ENCODE peak calls at places on chromosomes 3 and 15, in four cellular contexts. One of them, this sample, is unnamed.

GRCh38 chr3:184227481-184227935 is 1.9 kb upstream of the VWA5B2 start:
- DNase-seq in WTC11: peak; percentile 72
- DNase-seq in GM12878: no peak
- DNase-seq in K562: peak; percentile 79
- DNase-seq in this sample: peak; percentile 44

GRCh38 chr15:85114886-85115285 is 133.2 kb downstream of the PDE8A start:
- DNase-seq in WTC11: no peak
- DNase-seq in K562: no peak
- DNase-seq in GM12878: no peak
- DNase-seq in this sample: no peak

GRCh38 chr3:186839874-186840641 is 2.5 kb upstream of the ADIPOQ start:
- DNase-seq in WTC11: no peak
- DNase-seq in K562: no peak
- DNase-seq in GM12878: no peak
- DNase-seq in this sample: no peak

GRCh38 chr3:152193673-152194267 is 75.0 kb upstream of the MBNL1 start:
- DNase-seq in WTC11: no peak
- DNase-seq in K562: no peak
- DNase-seq in GM12878: no peak
- DNase-seq in this sample: no peak

GRCh38 chr3:186209810-186210752 is 101.2 kb upstream of the ETV5 start:
- DNase-seq in GM12878: no peak
- DNase-seq in WTC11: peak; percentile 26
- DNase-seq in K562: peak; percentile 66
- DNase-seq in this sample: peak; percentile 84

GRCh38 chr15:26967719-26968269 is 3.2 kb upstream of the GABRG3 start:
- DNase-seq in K562: no peak
- DNase-seq in WTC11: peak; percentile 75
- DNase-seq in GM12878: no peak
- DNase-seq in this sample: no peak

GRCh38 chr3:48077835-48078234 is 61.6 kb upstream of the MAP4 start:
- DNase-seq in WTC11: no peak
- DNase-seq in GM12878: no peak
- DNase-seq in K562: no peak
- DNase-seq in this sample: no peak

GRCh38 chr15:92618121-92618520 is 37.5 kb downstream of the FAM174B start:
- DNase-seq in GM12878: no peak
- DNase-seq in K562: peak; percentile 26
- DNase-seq in WTC11: no peak
- DNase-seq in this sample: no peak

GRCh38 chr3:86951343-86951742 is 39.6 kb downstream of the VGLL3 start:
- DNase-seq in GM12878: no peak
- DNase-seq in K562: no peak
- DNase-seq in WTC11: no peak
- DNase-seq in this sample: no peak

GRCh38 chr15:40731034-40731433 is 24.0 kb downstream of the RMDN3 start:
- DNase-seq in WTC11: no peak
- DNase-seq in GM12878: no peak
- DNase-seq in K562: no peak
- DNase-seq in this sample: no peak

GRCh38 chr3:104908761-104909160 is 457.9 kb upstream of the ALCAM start:
- DNase-seq in WTC11: no peak
- DNase-seq in K562: no peak
- DNase-seq in GM12878: no peak
- DNase-seq in this sample: no peak

GRCh38 chr15:20280933-20281463 is 260.6 kb downstream of the GOLGA6L6 start:
- DNase-seq in GM12878: no peak
- DNase-seq in WTC11: no peak
- DNase-seq in K562: no peak
- DNase-seq in this sample: no peak

GRCh38 chr3:71127463-71128243 is 455.9 kb downstream of the FOXP1 start:
- DNase-seq in WTC11: no peak
- DNase-seq in K562: peak; percentile 13
- DNase-seq in GM12878: no peak
- DNase-seq in this sample: no peak
- TF ChIP-seq CBFB in WTC11: no peak
- TF ChIP-seq CBFB in K562: no peak
- TF ChIP-seq CBFB in GM12878: no peak
- TF ChIP-seq CBFB in this sample: no peak

GRCh38 chr3:16203671-16204629 is 29.5 kb downstream of the GALNT15 start:
- DNase-seq in K562: no peak
- DNase-seq in GM12878: no peak
- DNase-seq in WTC11: no peak
- DNase-seq in this sample: no peak
- TF ChIP-seq CBFB in K562: no peak
- TF ChIP-seq CBFB in GM12878: no peak
- TF ChIP-seq CBFB in WTC11: no peak
- TF ChIP-seq CBFB in this sample: no peak

DNA sequence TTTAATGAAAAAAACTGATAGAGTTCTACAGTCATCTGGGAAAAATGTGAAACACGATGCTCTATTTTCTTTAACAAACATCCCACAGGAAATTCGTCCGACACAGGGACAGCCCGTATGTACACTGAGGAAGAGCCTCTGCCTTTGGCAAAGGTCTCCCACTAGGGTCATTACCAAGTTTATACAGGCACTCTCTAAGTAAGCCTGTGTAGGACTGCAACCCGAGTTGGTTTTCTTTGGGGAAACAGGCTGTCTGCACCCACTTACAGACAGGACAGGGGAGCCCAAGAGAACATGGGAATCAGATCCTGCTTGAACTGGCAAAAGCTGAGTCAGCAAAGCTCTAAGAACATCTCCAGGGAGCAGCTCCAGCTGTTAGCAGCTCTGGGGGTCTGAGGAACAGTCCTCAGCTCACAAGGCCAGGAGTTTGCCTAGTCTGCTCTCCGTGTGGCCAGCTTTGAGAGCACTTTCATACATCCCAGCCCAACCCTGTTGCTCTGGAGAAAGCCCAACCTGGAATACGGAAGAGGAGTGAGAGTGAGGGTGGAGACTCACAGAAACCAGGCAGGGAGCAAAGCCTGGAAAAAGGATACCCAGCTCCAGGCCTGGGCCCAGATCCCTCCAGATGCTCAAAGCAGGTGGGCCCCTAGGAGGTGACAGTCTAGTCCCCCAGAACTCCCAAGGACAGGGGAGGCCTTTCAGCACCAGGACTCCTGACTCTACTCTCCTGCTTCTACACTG is 1.9 kb downstream of the TBC1D2B start:
- DNase-seq in WTC11: peak; percentile 33
- DNase-seq in GM12878: no peak
- DNase-seq in K562: no peak
- DNase-seq in this sample: peak; percentile 68
- TF ChIP-seq CBFB in WTC11: no peak
- TF ChIP-seq CBFB in GM12878: no peak
- TF ChIP-seq CBFB in K562: no peak
- TF ChIP-seq CBFB in this sample: no peak

GRCh38 chr3:124800511-124801374 is 70.5 kb downstream of the UMPS start:
- DNase-seq in GM12878: no peak
- DNase-seq in WTC11: no peak
- DNase-seq in K562: peak; percentile 19
- DNase-seq in this sample: no peak
- TF ChIP-seq CBFB in GM12878: no peak
- TF ChIP-seq CBFB in WTC11: no peak
- TF ChIP-seq CBFB in K562: no peak
- TF ChIP-seq CBFB in this sample: no peak

GRCh38 chr3:10285742-10286524 is 6.8 kb downstream of the GHRL start:
- DNase-seq in GM12878: no peak
- DNase-seq in K562: no peak
- DNase-seq in WTC11: no peak
- DNase-seq in this sample: no peak
- TF ChIP-seq CBFB in GM12878: no peak
- TF ChIP-seq CBFB in K562: no peak
- TF ChIP-seq CBFB in WTC11: no peak
- TF ChIP-seq CBFB in this sample: no peak

DNA sequence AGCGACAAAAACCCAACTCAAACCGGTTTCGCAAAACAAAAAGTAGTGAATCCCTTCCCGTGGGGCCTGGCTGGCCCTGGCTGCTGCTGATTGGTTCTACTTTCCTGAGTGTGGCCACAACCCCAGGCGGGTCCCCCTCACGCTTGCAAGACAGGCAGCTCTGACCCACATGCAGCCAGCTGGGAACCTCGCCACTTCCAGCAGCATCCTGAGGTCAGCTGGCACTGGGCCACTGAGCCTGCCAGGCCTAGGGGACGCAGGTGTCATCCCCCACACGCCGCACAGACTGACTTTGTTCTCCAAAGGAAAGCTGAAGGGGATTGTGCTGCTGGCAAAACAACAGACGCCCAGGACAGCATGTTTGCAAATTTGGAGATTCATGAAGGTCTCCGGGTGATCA is 111.1 kb downstream of the TPRA1 start:
- DNase-seq in WTC11: peak; percentile 38
- DNase-seq in K562: no peak
- DNase-seq in GM12878: no peak
- DNase-seq in this sample: no peak
- TF ChIP-seq CBFB in WTC11: no peak
- TF ChIP-seq CBFB in K562: no peak
- TF ChIP-seq CBFB in GM12878: no peak
- TF ChIP-seq CBFB in this sample: no peak

DNA sequence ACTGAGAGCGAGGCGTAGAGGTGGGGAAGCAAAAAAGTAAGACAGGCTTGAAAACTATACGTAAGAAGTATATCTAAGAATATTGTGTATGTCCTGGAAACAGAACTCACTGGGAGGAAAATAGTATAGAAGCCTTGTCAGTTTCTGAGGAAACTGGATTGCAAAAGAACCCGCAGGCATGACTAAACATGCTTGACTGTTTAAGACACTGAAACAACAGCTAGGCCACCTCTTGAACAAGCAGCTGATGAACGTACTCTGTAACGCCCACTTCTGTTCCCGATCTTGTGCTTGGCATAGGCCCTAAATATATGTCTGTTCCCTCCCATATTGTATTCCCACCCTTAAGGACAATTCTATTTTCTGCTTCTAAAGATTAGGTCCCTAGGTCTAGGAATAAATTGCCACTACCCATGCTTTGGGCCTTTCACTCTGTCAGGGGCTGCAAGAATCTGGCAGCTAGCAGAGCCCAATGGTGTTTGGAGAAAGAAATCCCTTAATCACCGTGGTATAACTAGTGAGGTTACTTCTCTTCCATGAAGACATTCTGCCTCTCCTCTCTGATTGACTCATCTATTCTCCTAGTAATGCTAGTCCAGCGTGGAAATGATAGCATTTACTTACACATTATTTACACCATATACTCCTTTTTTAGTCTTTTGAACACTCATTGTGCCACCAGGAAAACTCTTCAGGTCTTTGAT is 46.2 kb downstream of the CD200 start:
- DNase-seq in K562: no peak
- DNase-seq in WTC11: no peak
- DNase-seq in GM12878: no peak
- DNase-seq in this sample: no peak
- TF ChIP-seq CBFB in K562: no peak
- TF ChIP-seq CBFB in WTC11: no peak
- TF ChIP-seq CBFB in GM12878: no peak
- TF ChIP-seq CBFB in this sample: no peak

DNA sequence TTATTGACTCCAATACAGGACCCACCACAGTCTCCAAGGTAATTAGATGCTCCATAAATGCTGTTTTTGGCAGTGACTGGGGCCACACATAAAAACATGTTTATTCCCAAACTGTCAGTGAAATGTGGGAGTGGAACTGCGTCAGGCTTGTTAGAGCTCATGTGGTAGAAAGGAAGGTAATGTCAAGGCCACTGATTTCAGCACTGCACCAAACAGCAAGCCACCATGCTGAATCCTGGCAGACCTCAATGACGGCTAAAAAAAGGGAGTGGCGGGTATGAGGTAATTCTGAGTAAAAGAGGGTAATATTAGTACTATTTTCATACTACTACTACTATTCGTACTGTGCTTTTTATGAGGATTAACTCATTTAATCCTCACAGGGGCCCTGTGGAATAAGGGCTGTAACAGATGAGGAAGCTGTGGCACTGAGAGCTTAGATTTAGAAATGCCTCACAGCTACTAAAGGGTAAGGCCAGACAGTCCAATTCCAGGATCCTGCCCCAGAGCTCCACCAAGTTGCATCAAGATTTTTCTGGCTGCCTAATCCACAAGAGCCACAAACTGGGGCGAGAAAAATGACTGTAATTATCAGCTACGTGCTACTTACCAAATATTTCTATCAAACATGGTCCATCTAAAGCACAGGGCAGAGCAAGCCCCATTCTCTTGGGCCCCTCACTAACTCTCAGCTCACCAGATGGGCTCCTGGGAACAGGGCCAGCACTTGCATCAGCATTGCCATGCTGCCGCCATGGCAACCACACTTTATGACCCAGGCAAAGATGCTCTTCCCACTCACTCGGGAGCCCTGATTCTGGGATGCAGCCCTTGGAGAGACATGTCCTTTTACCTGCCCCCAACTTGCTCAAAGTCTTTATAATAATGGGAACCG is 83.6 kb upstream of the SPATA12 start:
- DNase-seq in GM12878: no peak
- DNase-seq in K562: no peak
- DNase-seq in WTC11: no peak
- DNase-seq in this sample: no peak
- TF ChIP-seq CBFB in GM12878: no peak
- TF ChIP-seq CBFB in K562: no peak
- TF ChIP-seq CBFB in WTC11: no peak
- TF ChIP-seq CBFB in this sample: no peak

GRCh38 chr3:159413319-159413718 is 575.3 kb upstream of the IL12A start:
- DNase-seq in GM12878: no peak
- DNase-seq in K562: no peak
- DNase-seq in WTC11: no peak
- DNase-seq in this sample: no peak

GRCh38 chr3:159417761-159418160 is 570.9 kb upstream of the IL12A start:
- DNase-seq in GM12878: no peak
- DNase-seq in WTC11: no peak
- DNase-seq in K562: no peak
- DNase-seq in this sample: no peak

GRCh38 chr3:159418571-159419526 is 569.8 kb upstream of the IL12A start:
- DNase-seq in WTC11: no peak
- DNase-seq in K562: no peak
- DNase-seq in GM12878: no peak
- DNase-seq in this sample: no peak

GRCh38 chr3:159416854-159417253 is 571.8 kb upstream of the IL12A start:
- DNase-seq in WTC11: no peak
- DNase-seq in K562: no peak
- DNase-seq in GM12878: no peak
- DNase-seq in this sample: no peak
- TF ChIP-seq CBFB in WTC11: no peak
- TF ChIP-seq CBFB in K562: no peak
- TF ChIP-seq CBFB in GM12878: no peak
- TF ChIP-seq CBFB in this sample: no peak

GRCh38 chr3:62372621-62373041 is 719 bp downstream of the FEZF2 start:
- DNase-seq in K562: no peak
- DNase-seq in WTC11: peak; percentile 45
- DNase-seq in GM12878: no peak
- DNase-seq in this sample: no peak

GRCh38 chr3:62370112-62371031 is 3.0 kb downstream of the FEZF2 start:
- DNase-seq in K562: no peak
- DNase-seq in GM12878: no peak
- DNase-seq in WTC11: peak; percentile 61
- DNase-seq in this sample: no peak

GRCh38 chr3:62373215-62373614 is at the start of gene FEZF2:
- DNase-seq in K562: no peak
- DNase-seq in WTC11: peak; percentile 70
- DNase-seq in GM12878: no peak
- DNase-seq in this sample: no peak

GRCh38 chr3:62371032-62371734 is 2.2 kb downstream of the FEZF2 start:
- DNase-seq in WTC11: peak; percentile 48
- DNase-seq in K562: no peak
- DNase-seq in GM12878: no peak
- DNase-seq in this sample: no peak

GRCh38 chr3:62371735-62372591 is 1.4 kb downstream of the FEZF2 start:
- DNase-seq in K562: no peak
- DNase-seq in WTC11: peak; percentile 51
- DNase-seq in GM12878: no peak
- DNase-seq in this sample: no peak
- TF ChIP-seq CBFB in K562: no peak
- TF ChIP-seq CBFB in WTC11: no peak
- TF ChIP-seq CBFB in GM12878: no peak
- TF ChIP-seq CBFB in this sample: no peak